ENCODE peak calls at places on chromosomes 1 and 21, in four cellular contexts. One of them, this sample, is unnamed.

GRCh38 chr1:219041141-219041540 is 132.5 kb upstream of the LYPLAL1 start:
- DNase-seq in K562: no peak
- DNase-seq in H1: no peak
- DNase-seq in GM12878: no peak
- DNase-seq in this sample: no peak

GRCh38 chr1:23116921-23117699 is 51.5 kb downstream of the LUZP1 start:
- DNase-seq in GM12878: no peak
- DNase-seq in K562: no peak
- DNase-seq in H1: no peak
- DNase-seq in this sample: no peak

GRCh38 chr1:205615789-205616188 is 16.0 kb downstream of the ELK4 start:
- DNase-seq in K562: no peak
- DNase-seq in GM12878: no peak
- DNase-seq in H1: no peak
- DNase-seq in this sample: no peak

GRCh38 chr1:247246325-247247115 is 9.4 kb upstream of the VN1R5 start:
- DNase-seq in K562: no peak
- DNase-seq in GM12878: no peak
- DNase-seq in H1: no peak
- DNase-seq in this sample: no peak

GRCh38 chr1:117120774-117121588 is 568 bp downstream of the TRIM45 start:
- DNase-seq in H1: no peak
- DNase-seq in K562: no peak
- DNase-seq in GM12878: no peak
- DNase-seq in this sample: no peak

GRCh38 chr1:26132128-26132824 is 20.7 kb downstream of the PDIK1L start:
- DNase-seq in K562: peak
- DNase-seq in H1: peak
- DNase-seq in GM12878: no peak
- DNase-seq in this sample: no peak

GRCh38 chr1:40663324-40664166 is 1.9 kb downstream of the RIMS3 start:
- DNase-seq in K562: no peak
- DNase-seq in H1: no peak
- DNase-seq in GM12878: no peak
- DNase-seq in this sample: no peak

GRCh38 chr1:195717651-195718050 is 890.6 kb downstream of the KCNT2 start:
- DNase-seq in K562: no peak
- DNase-seq in H1: no peak
- DNase-seq in GM12878: no peak
- DNase-seq in this sample: peak

GRCh38 chr21:32559004-32559610 is 26.2 kb downstream of the TCP10L start:
- DNase-seq in K562: no peak
- DNase-seq in H1: no peak
- DNase-seq in GM12878: no peak
- DNase-seq in this sample: no peak

GRCh38 chr21:45974073-45975016 is 7.2 kb upstream of the COL6A1 start:
- DNase-seq in K562: no peak
- DNase-seq in GM12878: no peak
- DNase-seq in H1: peak
- DNase-seq in this sample: peak

GRCh38 chr1:17710889-17711576 is 44.1 kb upstream of the ACTL8 start:
- DNase-seq in K562: no peak
- DNase-seq in GM12878: no peak
- DNase-seq in H1: no peak
- DNase-seq in this sample: no peak

GRCh38 chr1:5683446-5683845 is 308.8 kb downstream of the NPHP4 start:
- DNase-seq in K562: no peak
- DNase-seq in H1: no peak
- DNase-seq in GM12878: no peak
- DNase-seq in this sample: no peak

GRCh38 chr1:150168960-150169565 is 19.3 kb downstream of the PLEKHO1 start:
- DNase-seq in K562: peak
- DNase-seq in GM12878: no peak
- DNase-seq in H1: peak
- DNase-seq in this sample: peak

GRCh38 chr21:35886887-35887286 is 173.4 kb downstream of the SETD4 start:
- DNase-seq in GM12878: no peak
- DNase-seq in K562: no peak
- DNase-seq in H1: no peak
- DNase-seq in this sample: no peak

GRCh38 chr1:17704176-17704575 is 51.0 kb upstream of the ACTL8 start:
- DNase-seq in K562: no peak
- DNase-seq in GM12878: no peak
- DNase-seq in H1: no peak
- DNase-seq in this sample: no peak

GRCh38 chr21:39006653-39007417 is 176.4 kb downstream of the PSMG1 start:
- DNase-seq in GM12878: no peak
- DNase-seq in H1: no peak
- DNase-seq in K562: no peak
- DNase-seq in this sample: no peak

GRCh38 chr1:168963596-168963995 is 142.9 kb upstream of the ATP1B1 start:
- DNase-seq in GM12878: no peak
- DNase-seq in K562: no peak
- DNase-seq in H1: no peak
- DNase-seq in this sample: no peak

GRCh38 chr1:41532206-41532975 is 47.9 kb upstream of the EDN2 start:
- DNase-seq in H1: no peak
- DNase-seq in GM12878: no peak
- DNase-seq in K562: no peak
- DNase-seq in this sample: no peak

GRCh38 chr1:12604114-12604874 is 13.7 kb downstream of the DHRS3 start:
- DNase-seq in H1: no peak
- DNase-seq in GM12878: no peak
- DNase-seq in K562: peak
- DNase-seq in this sample: peak

GRCh38 chr21:17370263-17370662 is 142.6 kb upstream of the CXADR start:
- DNase-seq in K562: no peak
- DNase-seq in GM12878: no peak
- DNase-seq in H1: no peak
- DNase-seq in this sample: no peak

GRCh38 chr1:95013948-95014574 is 58.7 kb downstream of the ALG14 start:
- DNase-seq in K562: no peak
- DNase-seq in GM12878: no peak
- DNase-seq in H1: no peak
- DNase-seq in this sample: no peak

GRCh38 chr1:77732090-77732489 is 27.6 kb downstream of the USP33 start:
- DNase-seq in H1: no peak
- DNase-seq in GM12878: no peak
- DNase-seq in K562: no peak
- DNase-seq in this sample: no peak

GRCh38 chr1:1080122-1080753 is 6.1 kb upstream of the RNF223 start:
- DNase-seq in K562: peak
- DNase-seq in GM12878: no peak
- DNase-seq in H1: peak
- DNase-seq in this sample: peak
- TF ChIP-seq JUND in K562: no peak
- TF ChIP-seq JUND in GM12878: no peak
- TF ChIP-seq JUND in H1: no peak
- TF ChIP-seq JUND in this sample: no peak

GRCh38 chr1:44151332-44151731 is 9.9 kb upstream of the KLF18 start:
- DNase-seq in H1: no peak
- DNase-seq in K562: peak
- DNase-seq in GM12878: peak
- DNase-seq in this sample: no peak

GRCh38 chr1:44151808-44152207 is 10.4 kb upstream of the KLF18 start:
- DNase-seq in H1: no peak
- DNase-seq in K562: no peak
- DNase-seq in GM12878: no peak
- DNase-seq in this sample: no peak

GRCh38 chr1:44157903-44158302 is 16.5 kb upstream of the KLF18 start:
- DNase-seq in H1: no peak
- DNase-seq in GM12878: no peak
- DNase-seq in K562: no peak
- DNase-seq in this sample: no peak

GRCh38 chr1:44154665-44155064 is 13.2 kb upstream of the KLF18 start:
- DNase-seq in H1: no peak
- DNase-seq in GM12878: no peak
- DNase-seq in K562: no peak
- DNase-seq in this sample: peak

DNA sequence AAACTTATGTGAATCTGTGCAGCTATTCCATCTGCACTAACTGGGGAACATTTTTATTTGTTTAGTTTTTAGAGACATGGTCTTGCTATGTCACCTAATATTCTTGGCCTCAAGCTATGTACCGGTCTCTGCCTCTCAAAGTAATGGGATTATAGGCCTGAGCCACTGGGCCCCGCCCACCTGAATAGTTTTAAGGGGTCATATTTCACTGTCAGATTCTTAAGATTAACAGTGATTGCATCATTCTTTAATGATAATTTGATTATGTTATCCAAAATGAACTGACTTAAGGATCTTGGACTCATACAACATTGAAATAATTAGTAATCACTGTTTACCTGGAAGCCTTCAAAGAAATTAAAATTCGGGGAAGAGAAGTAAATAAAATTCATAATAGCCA is 12.6 kb upstream of the KLF18 start:
- DNase-seq in GM12878: no peak
- DNase-seq in K562: no peak
- DNase-seq in H1: peak
- DNase-seq in this sample: peak
- TF ChIP-seq SP1 in GM12878: no peak
- TF ChIP-seq SP1 in K562: no peak
- TF ChIP-seq SP1 in H1: no peak
- TF ChIP-seq SP1 in this sample: peak

GRCh38 chr1:153946622-153947246 is at the start of gene DENND4B:
- DNase-seq in K562: peak
- DNase-seq in H1: peak
- DNase-seq in GM12878: no peak
- DNase-seq in this sample: no peak
- TF ChIP-seq JUND in K562: no peak
- TF ChIP-seq JUND in H1: no peak
- TF ChIP-seq JUND in GM12878: no peak
- TF ChIP-seq JUND in this sample: no peak

DNA sequence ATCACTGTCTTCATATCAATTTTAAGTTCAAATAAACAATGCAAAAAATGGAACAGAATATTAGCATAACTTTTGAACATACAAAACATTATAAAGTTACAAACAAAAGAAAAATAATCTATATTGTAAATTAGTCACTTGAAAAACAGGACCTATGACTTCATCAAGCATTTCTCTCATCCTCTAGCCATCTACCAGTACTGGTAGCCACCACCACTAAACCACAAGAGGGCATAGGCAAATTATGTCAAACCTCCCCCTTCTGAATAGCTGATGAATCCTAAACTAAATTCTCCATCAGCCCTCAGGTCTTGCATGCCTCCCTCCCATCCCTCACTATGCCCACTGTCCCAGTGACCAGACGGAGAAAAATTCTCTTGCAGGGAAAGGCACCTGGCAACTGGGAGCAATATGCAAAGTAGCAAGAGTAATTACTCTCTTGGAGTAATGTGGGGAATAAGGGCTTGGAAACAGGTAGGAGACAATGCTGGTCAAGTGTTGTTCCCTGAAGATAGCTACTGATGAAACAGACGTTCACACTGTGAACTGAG is 37.1 kb downstream of the SSX2IP start:
- DNase-seq in H1: no peak
- DNase-seq in K562: no peak
- DNase-seq in GM12878: no peak
- DNase-seq in this sample: no peak
- TF ChIP-seq SP1 in H1: no peak
- TF ChIP-seq SP1 in K562: no peak
- TF ChIP-seq SP1 in GM12878: no peak
- TF ChIP-seq SP1 in this sample: no peak

GRCh38 chr1:34670982-34671381 is 83.9 kb upstream of the GJB5 start:
- DNase-seq in H1: no peak
- DNase-seq in K562: no peak
- DNase-seq in GM12878: no peak
- DNase-seq in this sample: no peak
- TF ChIP-seq JUND in H1: no peak
- TF ChIP-seq JUND in K562: no peak
- TF ChIP-seq JUND in GM12878: no peak
- TF ChIP-seq JUND in this sample: no peak

DNA sequence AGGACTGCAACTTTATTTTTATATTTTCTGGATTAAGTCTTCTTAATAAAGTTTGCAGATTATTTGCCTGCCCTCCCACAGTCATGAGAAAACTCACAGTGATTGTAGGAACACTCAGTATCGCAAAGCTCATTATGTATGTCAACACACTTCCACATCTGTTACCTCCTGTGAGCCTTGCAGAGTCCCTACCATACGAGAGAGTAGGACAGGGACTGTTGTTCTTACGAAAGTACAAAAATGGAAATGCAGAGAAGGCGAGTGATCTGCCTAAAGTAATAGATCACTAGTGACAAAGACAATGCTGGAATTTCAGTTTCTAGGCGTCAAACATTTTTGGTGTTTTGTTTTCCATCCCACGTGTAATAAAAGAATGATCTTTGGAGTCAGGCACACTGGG is 131.7 kb downstream of the SYT2 start:
- DNase-seq in K562: no peak
- DNase-seq in H1: no peak
- DNase-seq in GM12878: no peak
- DNase-seq in this sample: no peak
- TF ChIP-seq SP1 in K562: no peak
- TF ChIP-seq SP1 in H1: no peak
- TF ChIP-seq SP1 in GM12878: no peak
- TF ChIP-seq SP1 in this sample: no peak

GRCh38 chr1:1020000-1020404 is at the start of gene AGRN:
- DNase-seq in GM12878: no peak
- DNase-seq in H1: no peak
- DNase-seq in K562: no peak
- DNase-seq in this sample: no peak
- TF ChIP-seq JUND in GM12878: no peak
- TF ChIP-seq JUND in H1: no peak
- TF ChIP-seq JUND in K562: no peak
- TF ChIP-seq JUND in this sample: no peak

DNA sequence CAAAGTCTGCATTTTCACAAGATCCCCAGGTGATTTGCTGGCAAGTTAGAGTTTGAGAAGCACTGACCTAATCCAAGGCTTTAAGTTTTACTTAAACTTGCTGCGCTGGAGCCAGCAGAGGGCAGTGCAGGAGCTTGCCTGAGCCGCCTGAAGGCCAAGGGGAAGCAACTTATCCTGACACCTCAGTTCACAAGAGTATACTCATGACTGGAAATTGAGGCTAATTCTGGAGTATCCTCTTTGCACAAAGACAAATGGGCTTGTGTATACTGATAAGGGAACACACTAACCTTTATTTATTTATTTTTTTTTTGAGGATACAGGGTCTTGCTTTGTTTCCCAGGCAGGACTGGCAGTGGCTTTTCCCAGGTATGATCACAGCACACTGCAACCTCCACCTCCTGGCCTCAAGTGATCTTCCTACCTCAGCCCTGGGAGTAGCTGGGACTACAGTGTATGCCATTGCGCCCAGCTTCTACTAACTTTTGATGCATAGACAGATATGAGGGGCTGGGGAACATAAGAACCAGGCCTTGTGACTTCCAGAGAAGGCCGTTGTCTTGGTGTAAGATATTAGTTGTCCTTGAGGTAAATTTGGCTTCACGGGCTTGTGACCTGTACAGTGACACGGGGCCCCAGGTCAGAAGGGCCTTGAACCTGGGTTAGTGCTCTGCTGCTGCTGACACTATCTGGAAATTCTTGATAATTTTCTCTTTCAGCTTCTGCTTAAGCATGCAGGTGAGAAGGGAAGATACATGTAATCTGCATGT is 29.0 kb upstream of the SLAMF1 start:
- DNase-seq in K562: peak
- DNase-seq in H1: peak
- DNase-seq in GM12878: peak
- DNase-seq in this sample: peak
- TF ChIP-seq SP1 in K562: no peak
- TF ChIP-seq SP1 in H1: no peak
- TF ChIP-seq SP1 in GM12878: no peak
- TF ChIP-seq SP1 in this sample: no peak

This sample was measured in HCT116.